ENCODE peak calls at places on chromosomes 5 and 9, in seven cellular contexts. Q, F, N, U, Z, A and G are unnamed samples.

GRCh38 chr5:180491496-180491895 is 2.7 kb upstream of the CNOT6 start:
- DNase-seq in Q (no peak), F (no peak), N (no peak), U (no peak), Z (no peak), A (no peak), G (no peak)

GRCh38 chr5:178279723-178280438 is 47.3 kb upstream of the PHYKPL start:
- DNase-seq in Q (peak; percentile 95), F (peak; percentile 36), N (peak; percentile 83), U (peak; percentile 90), Z (peak; percentile 26), A (no peak), G (peak; percentile 98)

GRCh38 chr5:171667341-171668096 is 118.1 kb upstream of the SMIM23 start:
- DNase-seq in Q (peak; percentile 77), F (peak; percentile 79), N (peak; percentile 61), U (peak; percentile 36), Z (peak; percentile 70), A (peak; percentile 19), G (no peak)

GRCh38 chr5:112684737-112685136 is 52.9 kb upstream of the APC start:
- DNase-seq in Q (no peak), F (no peak), N (no peak), U (no peak), Z (no peak), A (no peak), G (no peak)

GRCh38 chr9:71721786-71722295 is 46.5 kb downstream of the CEMIP2 start:
- DNase-seq in Q (no peak), F (no peak), N (no peak), U (no peak), Z (no peak), A (no peak), G (no peak)

GRCh38 chr9:92730897-92731296 is 33.7 kb downstream of the BICD2 start:
- DNase-seq in Q (no peak), F (no peak), N (no peak), U (no peak), Z (no peak), A (no peak), G (no peak)

GRCh38 chr5:39219433-39219832 is at the start of gene FYB1:
- DNase-seq in Q (peak; percentile 64), F (no peak), N (no peak), U (peak; percentile 49), Z (no peak), A (no peak), G (no peak)

GRCh38 chr5:143924311-143924710 is 112.3 kb downstream of the HMHB1 start:
- DNase-seq in Q (no peak), F (no peak), N (no peak), U (no peak), Z (no peak), A (no peak), G (no peak)

GRCh38 chr5:143309661-143310431 is 93.6 kb downstream of the NR3C1 start:
- DNase-seq in Q (no peak), F (no peak), N (no peak), U (no peak), Z (no peak), A (no peak), G (no peak)

GRCh38 chr9:15104826-15105420 is 194.7 kb upstream of the FREM1 start:
- DNase-seq in Q (no peak), F (no peak), N (peak; percentile 5), U (peak; percentile 32), Z (peak; percentile 4), A (peak; percentile 1), G (peak; percentile 40)

GRCh38 chr5:10649518-10650410 is 85.9 kb downstream of the ANKRD33B start:
- DNase-seq in Q (peak; percentile 13), F (no peak), N (no peak), U (no peak), Z (no peak), A (no peak), G (no peak)

GRCh38 chr5:120139039-120139438 is 325.1 kb upstream of the PRR16 start:
- DNase-seq in Q (no peak), F (peak; percentile 72), N (peak; percentile 55), U (no peak), Z (peak; percentile 91), A (peak; percentile 75), G (no peak)

GRCh38 chr5:10577371-10578291 is 13.8 kb downstream of the ANKRD33B start:
- DNase-seq in Q (no peak), F (no peak), N (no peak), U (no peak), Z (no peak), A (no peak), G (no peak)

GRCh38 chr9:18382243-18382642 is 91.7 kb upstream of the ADAMTSL1 start:
- DNase-seq in Q (no peak), F (no peak), N (no peak), U (no peak), Z (no peak), A (no peak), G (no peak)

GRCh38 chr5:174750720-174751119 is 26.3 kb downstream of the MSX2 start:
- DNase-seq in Q (no peak), F (no peak), N (no peak), U (no peak), Z (no peak), A (no peak), G (no peak)

GRCh38 chr9:79662553-79662956 is 90.8 kb downstream of the TLE4 start:
- DNase-seq in Q (no peak), F (peak; percentile 64), N (no peak), U (no peak), Z (no peak), A (no peak), G (peak; percentile 24)

GRCh38 chr9:84139296-84140100 is 158.9 kb downstream of the RMI1 start:
- DNase-seq in Q (no peak), F (peak; percentile 42), N (peak; percentile 56), U (peak; percentile 51), Z (no peak), A (no peak), G (no peak)

GRCh38 chr5:94707359-94707758 is 88.9 kb downstream of the SLF1 start:
- DNase-seq in Q (no peak), F (no peak), N (peak; percentile 68), U (no peak), Z (no peak), A (peak; percentile 38), G (no peak)

GRCh38 chr5:61010759-61011460 is 65.9 kb downstream of the NDUFAF2 start:
- DNase-seq in Q (no peak), F (no peak), N (no peak), U (no peak), Z (no peak), A (no peak), G (no peak)

GRCh38 chr9:126395439-126396212 is 69.0 kb downstream of the MVB12B start:
- DNase-seq in Q (no peak), F (peak; percentile 55), N (peak; percentile 29), U (no peak), Z (peak; percentile 34), A (peak; percentile 31), G (no peak)

DNA sequence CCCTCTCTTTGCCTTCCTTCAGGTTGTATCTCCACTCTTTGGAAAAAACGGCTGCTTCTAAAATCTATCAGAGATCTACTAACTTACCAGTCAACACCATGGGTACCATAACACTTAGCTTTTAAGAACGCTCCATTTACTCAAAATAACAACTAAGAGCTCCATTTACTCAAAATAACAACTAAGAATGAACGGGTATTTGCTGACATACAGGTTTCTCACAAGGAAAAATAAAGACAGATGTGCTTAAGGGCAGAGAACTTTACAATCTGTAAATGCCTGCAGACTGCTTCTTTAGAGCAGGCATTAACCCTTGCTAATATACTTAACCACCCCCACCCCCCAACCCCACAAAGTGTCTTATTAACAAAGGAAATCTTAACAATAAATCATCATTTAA is 2.8 kb downstream of the UBAP2 start:
- DNase-seq in Q (no peak), F (no peak), N (no peak), U (no peak), Z (no peak), A (no peak), G (no peak)
- TF ChIP-seq CTCF in Q (no peak), F (no peak), N (no peak), U (no peak), Z (no peak), A (no peak), G (no peak)

DNA sequence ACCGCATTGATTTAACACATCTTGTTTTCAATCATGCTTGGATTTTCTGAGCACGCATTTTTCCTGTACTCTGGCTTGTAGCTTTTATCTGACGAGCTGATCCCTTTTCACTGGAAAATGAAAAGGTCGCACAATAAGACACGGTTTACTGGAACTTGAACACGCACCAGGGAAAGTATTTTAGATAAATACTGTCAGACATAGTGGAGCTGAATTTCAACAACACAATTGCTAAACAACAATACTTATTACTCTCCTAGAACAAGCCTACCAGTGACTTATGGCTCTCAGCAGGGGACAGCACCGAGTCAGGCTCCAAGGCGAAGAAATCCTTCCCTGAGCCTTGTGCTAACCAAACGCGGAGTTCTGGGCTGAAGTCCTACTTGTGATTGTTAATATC is 359.8 kb downstream of the EBF1 start:
- DNase-seq in Q (no peak), F (no peak), N (no peak), U (no peak), Z (no peak), A (no peak), G (no peak)
- TF ChIP-seq CTCF in Q (peak; percentile 49), F (peak; percentile 15), N (no peak), U (no peak), Z (peak; percentile 24), A (peak; percentile 16), G (no peak)

DNA sequence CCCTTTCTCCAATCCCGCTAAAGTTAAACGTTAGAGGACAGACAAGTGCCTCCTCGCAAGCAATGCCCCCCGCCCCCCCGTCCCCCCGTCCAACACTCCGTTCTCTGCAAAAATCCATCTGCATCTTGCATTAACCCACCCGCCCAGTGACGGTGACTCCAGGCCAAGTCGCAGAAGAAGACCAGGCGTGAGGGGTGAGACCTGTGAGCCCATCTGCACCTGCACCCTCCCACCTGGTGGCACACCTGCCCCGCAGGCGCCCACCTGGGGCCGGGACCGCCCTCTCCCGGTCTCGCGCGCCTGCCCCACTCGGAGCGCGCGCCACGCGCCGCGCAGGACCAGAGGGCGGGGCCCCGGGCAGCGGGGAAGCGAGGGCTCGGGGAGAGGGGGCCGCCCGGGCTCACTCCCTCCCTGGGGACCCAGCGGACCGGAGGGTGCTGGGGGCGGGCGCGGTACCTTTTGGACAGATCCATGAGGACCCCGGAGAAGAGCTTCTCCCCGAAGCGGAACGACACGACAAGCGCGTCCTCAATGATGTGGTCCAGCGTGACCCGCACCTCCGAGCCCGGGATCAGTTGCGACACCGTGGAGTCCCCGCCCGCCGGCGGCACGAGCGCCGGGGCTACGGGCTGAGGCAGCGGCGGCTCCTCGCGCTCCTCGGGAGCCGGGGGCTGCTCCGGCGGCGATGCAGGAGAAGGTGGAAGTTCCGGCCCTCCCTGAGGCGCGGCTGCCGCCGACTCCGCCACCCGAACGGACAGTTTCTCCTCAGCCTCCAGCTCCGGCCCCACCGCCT is 705 bp downstream of the PWWP2A start:
- DNase-seq in Q (peak; percentile 77), F (no peak), N (peak; percentile 51), U (peak; percentile 54), Z (no peak), A (no peak), G (peak; percentile 23)
- TF ChIP-seq CTCF in Q (no peak), F (no peak), N (no peak), U (no peak), Z (no peak), A (no peak), G (no peak)

DNA sequence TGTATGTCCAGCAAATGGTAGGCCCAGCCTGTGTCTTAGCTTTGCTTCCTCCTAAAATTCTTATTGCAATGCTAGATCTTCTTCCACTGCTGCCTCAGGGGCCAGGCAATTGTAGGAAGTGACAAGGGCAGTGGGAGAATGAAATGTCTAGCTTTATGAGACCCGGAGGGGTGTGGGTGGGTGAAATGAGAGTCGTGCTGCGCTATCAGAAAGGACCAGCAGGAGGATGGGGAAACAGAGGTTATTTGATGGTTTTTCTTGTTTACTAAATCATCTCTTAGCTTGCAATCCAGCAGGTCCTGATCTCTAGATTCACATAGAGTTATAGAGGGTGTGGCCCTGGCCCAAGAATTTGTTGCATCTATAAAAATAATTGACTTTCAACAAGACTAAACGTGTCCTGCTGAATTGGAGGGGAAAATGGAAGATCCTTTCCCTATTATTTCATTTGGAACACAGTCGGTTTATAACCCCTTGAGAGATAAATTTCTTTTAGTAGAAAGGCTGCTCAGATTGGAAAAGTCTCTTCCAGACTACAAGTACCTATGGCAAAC is 43.6 kb downstream of the ZNF366 start:
- DNase-seq in Q (no peak), F (no peak), N (peak; percentile 39), U (no peak), Z (no peak), A (no peak), G (no peak)
- TF ChIP-seq CTCF in Q (no peak), F (no peak), N (no peak), U (no peak), Z (no peak), A (no peak), G (peak; percentile 53)